ENCODE peak calls at places on chromosomes 1 and 21, in five cellular contexts. E is fibroblast of the aortic adventitia; O is SK-MEL-5; Y is cardiac muscle cell; F is activated CD4-positive, CD25-positive, alpha-beta regulatory T cell treated with anti-CD3 and anti-CD28 coated beads, Interleukin-2, amount 50 U/mL, for 16 hours. D is an unnamed sample.

GRCh38 chr1:3902111-3902511 is 2.0 kb upstream of the C1orf174 start:
- DNase-seq in F (no peak), Y (no peak), O (no peak), E (no peak), D (no peak)

GRCh38 chr1:15937706-15938168 is 38.2 kb downstream of the ZBTB17 start:
- DNase-seq in F (no peak), E (no peak), O (no peak), Y (no peak), D (no peak)

GRCh38 chr1:211182746-211183145 is 48.8 kb upstream of the KCNH1 start:
- DNase-seq in O (no peak), Y (no peak), F (no peak), E (no peak), D (no peak)

GRCh38 chr1:222061711-222062359 is 319.9 kb upstream of the DUSP10 start:
- DNase-seq in F (no peak), Y (no peak), E (no peak), O (peak), D (no peak)

GRCh38 chr21:28776251-28776650 is 216.4 kb downstream of the LTN1 start:
- DNase-seq in Y (no peak), O (peak), E (peak), F (no peak), D (no peak)

GRCh38 chr21:33267250-33267649 is 1.1 kb downstream of the IL10RB start:
- DNase-seq in Y (no peak), O (no peak), E (peak), F (no peak), D (no peak)

GRCh38 chr1:220950576-220950975 is 71.3 kb downstream of the HLX start:
- DNase-seq in E (no peak), F (no peak), Y (no peak), O (no peak), D (no peak)

GRCh38 chr1:107404756-107405155 is 263.9 kb downstream of the NTNG1 start:
- DNase-seq in Y (no peak), O (no peak), E (peak), F (no peak), D (no peak)

GRCh38 chr1:38418195-38419030 is 371.8 kb upstream of the POU3F1 start:
- DNase-seq in Y (no peak), E (no peak), F (no peak), O (no peak), D (no peak)

GRCh38 chr1:205488074-205488723 is 16.3 kb upstream of the CDK18 start:
- DNase-seq in O (peak), Y (peak), E (peak), F (no peak), D (peak)

GRCh38 chr1:56516539-56517252 is 62.7 kb downstream of the PLPP3 start:
- DNase-seq in O (peak), Y (no peak), F (no peak), E (peak), D (peak)

GRCh38 chr1:154886281-154887036 is 16.4 kb upstream of the KCNN3 start:
- DNase-seq in Y (no peak), O (peak), F (no peak), E (no peak), D (no peak)

GRCh38 chr1:172628416-172628815 is 30.5 kb upstream of the FASLG start:
- DNase-seq in O (no peak), E (no peak), F (no peak), Y (no peak), D (no peak)

GRCh38 chr1:61223140-61223539 is 140.8 kb downstream of the NFIA start:
- DNase-seq in E (no peak), Y (no peak), O (no peak), F (no peak), D (no peak)

GRCh38 chr1:17545354-17545753 is 5.9 kb downstream of the ARHGEF10L start:
- DNase-seq in E (peak), Y (no peak), F (no peak), O (peak), D (no peak)

GRCh38 chr1:200684015-200684414 is 14.3 kb upstream of the DDX59 start:
- DNase-seq in O (no peak), E (no peak), F (no peak), Y (no peak), D (no peak)

GRCh38 chr1:151919246-151919645 is 9.9 kb upstream of the THEM4 start:
- DNase-seq in Y (no peak), F (no peak), O (no peak), E (no peak), D (no peak)

GRCh38 chr21:42833859-42834729 is 45.2 kb downstream of the WDR4 start:
- DNase-seq in O (no peak), F (no peak), E (no peak), Y (no peak), D (no peak)

GRCh38 chr1:205440476-205441317 is 15.1 kb downstream of the BLACAT1 start:
- DNase-seq in Y (peak), E (no peak), O (peak), F (peak), D (peak)

GRCh38 chr1:212595787-212596714 is 12.5 kb upstream of the ATF3 start:
- DNase-seq in F (no peak), E (peak), Y (no peak), O (peak), D (peak)

GRCh38 chr21:45781741-45782140 is 138.2 kb downstream of the PCBP3 start:
- DNase-seq in F (no peak), E (no peak), Y (no peak), O (no peak), D (no peak)

GRCh38 chr1:41758904-41759548 is 159.7 kb downstream of the HIVEP3 start:
- DNase-seq in F (no peak), O (no peak), E (peak), Y (no peak), D (no peak)

GRCh38 chr1:23433122-23433521 is 8.6 kb upstream of the TCEA3 start:
- DNase-seq in O (no peak), F (no peak), Y (no peak), E (no peak), D (no peak)

GRCh38 chr1:71196685-71197084 is 115.8 kb upstream of the ZRANB2 start:
- DNase-seq in Y (no peak), E (peak), F (no peak), O (peak), D (no peak)

GRCh38 chr21:36104306-36105300 is 30.3 kb upstream of the CBR3 start:
- DNase-seq in O (peak), F (no peak), Y (peak), E (peak), D (no peak)

GRCh38 chr1:1182491-1183220 is 9.0 kb downstream of the TTLL10 start:
- DNase-seq in E (no peak), Y (no peak), O (no peak), F (no peak), D (no peak)

GRCh38 chr1:8303141-8303540 is 14.8 kb upstream of the SLC45A1 start:
- DNase-seq in Y (no peak), F (no peak), E (peak), O (peak), D (no peak)

GRCh38 chr1:23196627-23197328 is 20.5 kb downstream of the HTR1D start:
- DNase-seq in Y (no peak), E (peak), O (no peak), F (no peak), D (no peak)

GRCh38 chr1:110291241-110292030 is 47.7 kb upstream of the RBM15 start:
- DNase-seq in F (no peak), O (no peak), E (no peak), Y (no peak), D (no peak)

GRCh38 chr1:163472267-163472666 is 150.5 kb downstream of the NUF2 start:
- DNase-seq in E (no peak), F (no peak), O (no peak), Y (no peak), D (no peak)

GRCh38 chr1:223702735-223703667 is 9.3 kb upstream of the CAPN2 start:
- DNase-seq in E (no peak), Y (no peak), O (no peak), F (no peak), D (no peak)

GRCh38 chr1:22760453-22760852 is 49.8 kb downstream of the EPHB2 start:
- DNase-seq in Y (no peak), F (no peak), E (no peak), O (no peak), D (no peak)

GRCh38 chr1:201436461-201436860 is 14.9 kb upstream of the TNNI1 start:
- DNase-seq in O (peak), F (no peak), Y (peak), E (no peak), D (no peak)

GRCh38 chr1:59543211-59543668 is 246.3 kb downstream of the FGGY start:
- DNase-seq in Y (no peak), E (no peak), O (no peak), F (no peak), D (no peak)

GRCh38 chr21:26041441-26042180 is 129.0 kb downstream of the APP start:
- DNase-seq in E (peak), F (no peak), Y (no peak), O (no peak), D (no peak)

GRCh38 chr1:70171512-70171911 is 33.9 kb downstream of the LRRC40 start:
- DNase-seq in Y (no peak), E (no peak), F (no peak), O (no peak), D (no peak)

GRCh38 chr1:216997831-216998230 is 274.6 kb upstream of the ESRRG start:
- DNase-seq in O (no peak), E (no peak), Y (no peak), F (no peak), D (no peak)

GRCh38 chr21:33578959-33579542 is 9.4 kb downstream of the DONSON start:
- DNase-seq in O (no peak), E (no peak), Y (no peak), F (no peak), D (no peak)

GRCh38 chr1:46039571-46040052 is 92.8 kb downstream of the PIK3R3 start:
- DNase-seq in O (peak), E (peak), F (no peak), Y (no peak), D (no peak)